ENCODE peak calls at places on chromosome 3, in seven cellular contexts. U is SHP77 treated with DMSO at 0.1 percent for 48 hours; K is fibroblast of lung; N is WERI-Rb-1; H is CD8-positive, alpha-beta T cell; Q is stimulated activated CD8-positive, alpha-beta memory T cell treated with anti-CD3 and anti-CD28 coated beads, Interleukin-12 subunit alpha, Interleukin-12 subunit beta, amount 100 ng/mL, for 4 hours; X is amniotic stem cell. M is an unnamed sample.

GRCh38 chr3:143832433-143832832 is 15.8 kb downstream of the SLC9A9 start:
- DNase-seq in H (no peak), Q (no peak), N (no peak), X (no peak), K (peak; percentile 29), U (no peak), M (no peak)

GRCh38 chr3:38459499-38460048 is 5.9 kb downstream of the ACVR2B start:
- DNase-seq in Q (no peak), K (no peak), U (no peak), X (no peak), H (no peak), N (no peak), M (no peak)

GRCh38 chr3:154149286-154149685 is 28.1 kb downstream of the ARHGEF26 start:
- DNase-seq in H (no peak), X (no peak), K (no peak), N (no peak), Q (no peak), U (no peak), M (no peak)

GRCh38 chr3:46482632-46483311 is 15.0 kb upstream of the RTP3 start:
- DNase-seq in H (no peak), Q (no peak), U (no peak), X (no peak), N (no peak), K (peak; percentile 91), M (no peak)

GRCh38 chr3:146159037-146159436 is 1.9 kb downstream of the PLOD2 start:
- DNase-seq in H (no peak), U (no peak), Q (no peak), K (peak; percentile 75), X (no peak), N (no peak), M (no peak)

GRCh38 chr3:102178817-102179216 is 256.0 kb upstream of the ZPLD1 start:
- DNase-seq in U (no peak), H (no peak), N (no peak), X (no peak), K (no peak), Q (no peak), M (no peak)

GRCh38 chr3:128498901-128499530 is 6.0 kb upstream of the GATA2 start:
- DNase-seq in X (no peak), N (no peak), H (no peak), U (no peak), K (no peak), Q (no peak), M (no peak)

GRCh38 chr3:172159962-172160538 is 120.7 kb downstream of the FNDC3B start:
- DNase-seq in Q (no peak), H (no peak), U (no peak), X (no peak), N (no peak), K (peak; percentile 61), M (no peak)

GRCh38 chr3:96803860-96804259 is 10.5 kb upstream of the EPHA6 start:
- DNase-seq in U (no peak), X (no peak), K (no peak), Q (no peak), H (no peak), N (no peak), M (no peak)

GRCh38 chr3:94615275-94616065 is 552.6 kb downstream of the NSUN3 start:
- DNase-seq in Q (no peak), N (peak; percentile 48), U (no peak), K (peak; percentile 11), H (no peak), X (no peak), M (no peak)

GRCh38 chr3:83941990-83942710 is 1016.6 kb upstream of the CADM2 start:
- DNase-seq in N (no peak), Q (no peak), H (no peak), U (peak; percentile 43), K (no peak), X (no peak), M (no peak)

GRCh38 chr3:71930056-71930991 is 145.4 kb upstream of the PROK2 start:
- DNase-seq in K (peak; percentile 49), N (peak; percentile 90), Q (no peak), X (no peak), H (no peak), U (peak; percentile 0), M (peak; percentile 30)

GRCh38 chr3:184466413-184466960 is 86.6 kb downstream of the CHRD start:
- DNase-seq in Q (no peak), H (no peak), N (no peak), X (no peak), K (peak; percentile 75), U (no peak), M (no peak)